ENCODE peak calls at places on chromosomes 11 and 22, in four cellular contexts. S is GM12878, O is K562, P is HepG2. Y is an unnamed sample.

GRCh38 chr11:68658661-68659060 is 25.7 kb upstream of the GAL start:
- DNase-seq in P (no peak), S (no peak), O (no peak), Y (no peak)

GRCh38 chr11:130128626-130129025 is 31.0 kb upstream of the ST14 start:
- DNase-seq in S (no peak), P (no peak), O (no peak), Y (no peak)

GRCh38 chr22:45310331-45311032 is 748 bp downstream of the FAM118A start:
- DNase-seq in P (no peak), O (no peak), S (no peak), Y (no peak)

GRCh38 chr22:37999640-38000272 is 15.4 kb upstream of the SOX10 start:
- DNase-seq in S (no peak), O (peak), P (no peak), Y (peak)

GRCh38 chr22:32613773-32614172 is 139.2 kb downstream of the FBXO7 start:
- DNase-seq in S (no peak), P (no peak), O (no peak), Y (no peak)

GRCh38 chr11:70281114-70281729 is 10.7 kb downstream of the PPFIA1 start:
- DNase-seq in P (no peak), O (no peak), S (no peak), Y (no peak)

GRCh38 chr11:129737535-129738230 is 78.0 kb upstream of the TMEM45B start:
- DNase-seq in O (no peak), P (no peak), S (no peak), Y (no peak)

GRCh38 chr11:129955282-129955681 is 47.4 kb downstream of the PRDM10 start:
- DNase-seq in O (no peak), P (no peak), S (no peak), Y (no peak)

GRCh38 chr11:27718346-27718852 is 18.1 kb upstream of the BDNF start:
- DNase-seq in O (no peak), S (no peak), P (no peak), Y (peak)

GRCh38 chr11:3106736-3107524 is 49.7 kb upstream of the CARS1 start:
- DNase-seq in S (no peak), O (no peak), P (no peak), Y (no peak)

GRCh38 chr22:26428515-26429457 is at the start of gene ASPHD2:
- DNase-seq in S (peak), P (no peak), O (peak), Y (peak)

GRCh38 chr11:83033972-83034672 is 37.6 kb downstream of the RAB30 start:
- DNase-seq in P (no peak), O (no peak), S (no peak), Y (no peak)

GRCh38 chr11:118281284-118281683 is 17.2 kb upstream of the MPZL2 start:
- DNase-seq in O (no peak), S (no peak), P (no peak), Y (no peak)

GRCh38 chr11:46238078-46238966 is 39.1 kb upstream of the CREB3L1 start:
- DNase-seq in P (no peak), O (peak), S (no peak), Y (peak)

GRCh38 chr11:109971184-109971523 is 122.0 kb upstream of the ZC3H12C start:
- DNase-seq in S (no peak), O (no peak), P (no peak), Y (no peak)

GRCh38 chr11:115961168-115962003 is 457.2 kb upstream of the CADM1 start:
- DNase-seq in P (no peak), O (no peak), S (no peak), Y (no peak)

GRCh38 chr11:122735031-122735430 is 79.5 kb downstream of the UBASH3B start:
- DNase-seq in S (no peak), O (no peak), P (no peak), Y (no peak)

GRCh38 chr11:23143031-23143430 is 282.8 kb upstream of the CCDC179 start:
- DNase-seq in O (no peak), S (no peak), P (no peak), Y (no peak)

GRCh38 chr22:37994049-37994448 is 9.7 kb upstream of the SOX10 start:
- DNase-seq in O (no peak), P (no peak), S (no peak), Y (no peak)

GRCh38 chr22:38436629-38437395 is 18.2 kb downstream of the KCNJ4 start:
- DNase-seq in P (no peak), S (no peak), O (no peak), Y (no peak)

GRCh38 chr11:46149826-46150225 is 28.6 kb upstream of the PHF21A start:
- DNase-seq in P (no peak), O (no peak), S (no peak), Y (no peak)

GRCh38 chr11:109819410-109819809 is 273.8 kb upstream of the ZC3H12C start:
- DNase-seq in P (no peak), O (no peak), S (no peak), Y (no peak)

GRCh38 chr22:24087071-24087795 is 76.1 kb downstream of the CABIN1 start:
- DNase-seq in P (no peak), O (no peak), S (no peak), Y (no peak)

GRCh38 chr22:25666308-25666707 is 75.7 kb upstream of the MYO18B start:
- DNase-seq in O (no peak), S (no peak), P (peak), Y (no peak)

GRCh38 chr11:33716236-33716635 is 15.6 kb upstream of the C11orf91 start:
- DNase-seq in P (no peak), O (peak), S (no peak), Y (no peak)

GRCh38 chr11:47854667-47855066 is 6.5 kb upstream of the NUP160 start:
- DNase-seq in S (no peak), O (no peak), P (no peak), Y (no peak)

GRCh38 chr11:47860526-47860925 is 12.4 kb upstream of the NUP160 start:
- DNase-seq in S (no peak), O (no peak), P (no peak), Y (no peak)

GRCh38 chr11:47857485-47858168 is 9.5 kb upstream of the NUP160 start:
- DNase-seq in O (no peak), P (no peak), S (no peak), Y (no peak)

GRCh38 chr11:47856186-47856585 is 8.0 kb upstream of the NUP160 start:
- DNase-seq in O (no peak), P (no peak), S (no peak), Y (no peak)

DNA sequence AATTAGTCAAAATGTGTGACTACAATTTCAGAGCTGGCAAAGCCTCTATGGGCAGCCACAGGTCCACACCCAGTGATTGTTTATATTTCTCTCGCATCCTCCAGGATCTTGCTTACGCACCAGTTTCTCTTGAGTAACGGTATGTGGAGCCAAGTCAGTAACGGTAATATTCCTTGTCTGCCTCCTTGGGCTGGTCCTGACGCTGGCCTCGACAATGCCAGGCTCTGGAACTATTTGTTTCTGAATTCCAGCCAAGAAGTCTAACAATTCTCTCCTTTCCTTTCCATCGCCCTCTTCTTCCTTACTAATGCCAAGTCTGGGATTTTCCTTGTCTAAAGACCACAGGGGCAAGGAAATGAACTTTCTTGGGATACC is 10.0 kb upstream of the NUP160 start:
- DNase-seq in S (no peak), P (no peak), O (no peak), Y (no peak)
- TF ChIP-seq TARDBP in S (no peak), P (no peak), O (no peak), Y (no peak)

DNA sequence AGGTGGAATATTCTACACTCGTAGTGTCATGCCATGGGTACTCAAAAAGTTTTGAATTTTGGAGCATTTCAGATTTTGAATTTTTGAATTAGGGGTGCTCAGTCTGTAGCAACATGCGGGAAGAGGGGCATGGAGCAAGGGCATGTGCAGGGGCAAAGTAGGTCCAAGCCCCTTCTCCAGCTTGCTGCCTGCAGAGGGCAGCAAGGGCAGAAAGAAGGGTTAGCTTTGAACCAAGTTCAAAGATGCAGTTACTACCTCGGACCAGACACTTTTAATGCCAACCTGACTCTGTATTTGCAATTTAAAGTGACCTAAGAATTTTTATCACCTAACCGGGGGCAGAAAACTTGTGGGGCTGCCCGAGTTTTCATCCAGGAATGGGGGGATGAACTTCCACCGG is 68.2 kb downstream of the CD82 start:
- DNase-seq in S (no peak), O (no peak), P (no peak), Y (no peak)
- TF ChIP-seq TARDBP in S (no peak), O (no peak), P (no peak), Y (no peak)

DNA sequence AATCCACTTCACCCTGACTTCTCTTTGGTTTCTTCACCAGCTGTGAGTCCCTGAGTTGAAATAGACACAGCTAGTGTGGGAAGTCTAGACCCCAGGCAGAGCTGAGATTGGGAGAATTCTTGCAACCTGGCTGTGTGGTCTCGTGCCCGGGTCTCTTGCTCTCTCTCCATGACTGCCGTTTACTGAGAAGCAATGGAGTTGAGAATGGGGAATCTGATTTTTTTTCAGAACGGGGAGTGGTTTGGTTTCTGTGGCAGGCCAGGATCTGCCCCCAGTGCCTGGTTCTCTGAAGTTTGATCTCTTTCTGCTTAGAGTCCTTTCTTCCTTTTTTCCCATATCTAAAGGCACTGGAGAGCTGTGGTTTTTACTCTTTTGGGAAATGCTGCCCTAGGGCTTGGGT is 1.5 kb downstream of the SIDT2 start:
- DNase-seq in O (no peak), S (no peak), P (no peak), Y (peak)
- TF ChIP-seq TARDBP in O (no peak), S (no peak), P (no peak), Y (no peak)

DNA sequence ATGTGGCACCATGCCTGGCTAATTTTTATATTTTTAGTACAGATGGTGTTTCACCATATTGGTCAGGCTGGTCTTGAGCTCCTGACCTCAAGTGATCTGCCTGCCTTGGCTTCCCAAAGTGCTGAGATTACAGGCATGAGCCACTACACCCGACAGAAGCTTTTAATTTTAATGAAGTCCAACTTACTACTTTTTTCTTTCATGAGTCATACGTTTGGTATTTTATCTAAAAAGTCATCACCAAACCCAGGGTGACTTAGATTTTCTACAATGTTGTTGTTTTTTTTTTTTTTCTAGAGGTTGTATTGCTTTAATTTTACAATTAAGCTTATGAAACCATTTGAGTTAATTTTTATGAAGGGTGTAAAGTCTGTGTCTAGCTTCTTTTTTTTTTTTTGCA is 34.9 kb downstream of the JRKL start:
- DNase-seq in O (no peak), P (no peak), S (no peak), Y (no peak)
- TF ChIP-seq TARDBP in O (no peak), P (no peak), S (no peak), Y (no peak)

GRCh38 chr11:35995872-35996271 is 52.0 kb downstream of the LDLRAD3 start:
- DNase-seq in S (no peak), P (no peak), O (no peak), Y (no peak)

GRCh38 chr11:35990816-35991215 is 47.0 kb downstream of the LDLRAD3 start:
- DNase-seq in S (no peak), O (no peak), P (no peak), Y (no peak)

GRCh38 chr11:35990170-35990569 is 46.3 kb downstream of the LDLRAD3 start:
- DNase-seq in O (no peak), S (no peak), P (no peak), Y (no peak)

GRCh38 chr11:35994421-35994820 is 50.6 kb downstream of the LDLRAD3 start:
- DNase-seq in O (no peak), S (no peak), P (no peak), Y (no peak)

DNA sequence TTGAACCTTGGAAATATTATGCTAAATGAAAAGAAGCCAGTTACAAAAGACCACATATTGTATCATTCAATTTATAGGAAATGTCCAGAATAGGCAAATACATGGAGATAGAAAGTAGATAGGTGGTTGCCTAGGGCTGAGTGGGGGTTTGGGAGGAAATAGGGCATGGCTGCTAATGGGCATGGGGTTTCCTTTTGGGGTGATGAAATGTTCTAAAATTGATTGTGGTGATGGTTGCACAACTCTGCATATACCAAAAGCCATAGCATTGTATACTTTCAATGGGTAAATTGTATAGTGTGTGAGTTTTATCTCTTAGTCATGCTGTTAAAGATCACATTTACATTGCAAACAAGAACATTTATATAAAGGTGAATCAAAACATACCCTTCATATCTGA is 48.7 kb downstream of the LDLRAD3 start:
- DNase-seq in S (no peak), O (no peak), P (no peak), Y (no peak)
- TF ChIP-seq TARDBP in S (no peak), O (no peak), P (no peak), Y (no peak)

GRCh38 chr22:36734171-36735058 is 30.9 kb upstream of the CACNG2 start:
- DNase-seq in S (no peak), P (no peak), O (no peak), Y (no peak)
- TF ChIP-seq TARDBP in S (no peak), P (no peak), O (no peak), Y (no peak)

GRCh38 chr11:37858398-37858797 is 1260.4 kb upstream of the RAG2 start:
- DNase-seq in O (no peak), P (no peak), S (no peak), Y (no peak)

GRCh38 chr11:37857726-37858125 is 1259.7 kb upstream of the RAG2 start:
- DNase-seq in O (peak), P (no peak), S (no peak), Y (no peak)

DNA sequence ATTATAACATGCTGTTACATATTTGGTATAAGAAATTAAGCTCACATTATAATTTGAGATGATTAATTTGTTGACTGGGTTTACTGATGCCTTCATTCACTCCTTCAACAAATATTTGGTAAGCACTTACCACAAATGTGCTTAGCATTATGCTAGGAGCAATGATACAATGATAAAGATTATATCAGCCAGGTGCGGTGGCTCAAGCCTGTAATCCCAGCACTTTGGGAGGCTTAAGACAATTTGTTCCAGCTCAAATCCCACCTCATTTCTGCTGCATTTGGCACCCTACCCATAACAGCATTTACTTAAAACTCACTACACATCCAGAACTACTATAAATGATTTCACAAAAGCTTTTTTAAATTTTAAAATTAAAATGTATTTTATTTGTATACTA is 1263.6 kb upstream of the RAG2 start:
- DNase-seq in S (no peak), P (no peak), O (no peak), Y (no peak)
- TF ChIP-seq TARDBP in S (no peak), P (no peak), O (no peak), Y (no peak)

GRCh38 chr11:120432056-120433018 is 79.2 kb upstream of the GRIK4 start:
- DNase-seq in P (peak), S (peak), O (peak), Y (no peak)
- TF ChIP-seq TARDBP in P (no peak), S (no peak), O (no peak), Y (no peak)

Y was measured in HEK293T.